ENCODE peak calls at places on chromosomes 16 and 17, in nine cellular contexts. S, K, T, M, I, E, L, J and V are unnamed samples.

GRCh38 chr16:75761111-75761510 is 34.8 kb upstream of the CPHXL start:
- DNase-seq in S (no peak), K (no peak), T (no peak), M (no peak), I (no peak), E (no peak), L (no peak), J (no peak), V (no peak)

GRCh38 chr16:30884760-30885159 is 9.1 kb downstream of the BCL7C start:
- DNase-seq in S (no peak), K (no peak), T (no peak), M (no peak), I (no peak), E (no peak), L (no peak), J (no peak), V (no peak)

GRCh38 chr17:48868916-48869500 is 23.6 kb upstream of the ATP5MC1 start:
- DNase-seq in S (no peak), K (no peak), T (no peak), M (no peak), I (peak), E (no peak), L (no peak), J (no peak), V (no peak)

GRCh38 chr16:54987081-54987480 is 56.4 kb downstream of the IRX5 start:
- DNase-seq in S (no peak), K (no peak), T (no peak), M (no peak), I (no peak), E (no peak), L (no peak), J (no peak), V (no peak)

GRCh38 chr17:78873519-78874340 is 29.3 kb downstream of the CEP295NL start:
- DNase-seq in S (peak), K (peak), T (no peak), M (no peak), I (no peak), E (no peak), L (peak), J (no peak), V (no peak)

GRCh38 chr17:55731586-55732250 is 9.1 kb upstream of the TMEM100 start:
- DNase-seq in S (no peak), K (no peak), T (no peak), M (no peak), I (no peak), E (no peak), L (peak), J (no peak), V (no peak)

GRCh38 chr17:2259769-2260536 is 43.6 kb downstream of the SMG6 start:
- DNase-seq in S (no peak), K (no peak), T (no peak), M (no peak), I (peak), E (no peak), L (no peak), J (no peak), V (no peak)

GRCh38 chr16:69467531-69468204 is 43.2 kb downstream of the CYB5B start:
- DNase-seq in S (no peak), K (no peak), T (no peak), M (no peak), I (no peak), E (no peak), L (no peak), J (no peak), V (no peak)

GRCh38 chr17:69608808-69609494 is 194.5 kb downstream of the MAP2K6 start:
- DNase-seq in S (peak), K (no peak), T (no peak), M (no peak), I (peak), E (no peak), L (peak), J (no peak), V (no peak)

GRCh38 chr16:86929149-86929871 is 351.0 kb downstream of the FOXL1 start:
- DNase-seq in S (peak), K (no peak), T (no peak), M (no peak), I (peak), E (no peak), L (peak), J (no peak), V (no peak)

GRCh38 chr17:550041-550398 is 164.6 kb downstream of the VPS53 start:
- DNase-seq in S (no peak), K (no peak), T (no peak), M (no peak), I (no peak), E (no peak), L (no peak), J (no peak), V (no peak)

GRCh38 chr16:49856741-49857330 is 924 bp upstream of the ZNF423 start:
- DNase-seq in S (peak), K (peak), T (peak), M (peak), I (peak), E (peak), L (peak), J (peak), V (no peak)

GRCh38 chr17:39306509-39307212 is 80.9 kb upstream of the STAC2 start:
- DNase-seq in S (no peak), K (peak), T (no peak), M (no peak), I (no peak), E (no peak), L (no peak), J (no peak), V (no peak)

GRCh38 chr17:64507418-64507766 is 615 bp downstream of the CEP95 start:
- DNase-seq in S (peak), K (peak), T (peak), M (no peak), I (peak), E (peak), L (no peak), J (no peak), V (no peak)

GRCh38 chr17:33871720-33872535 is 383.2 kb upstream of the CCL2 start:
- DNase-seq in S (no peak), K (no peak), T (no peak), M (no peak), I (peak), E (no peak), L (no peak), J (no peak), V (no peak)

GRCh38 chr16:62805221-62805857 is 769.1 kb upstream of the CDH8 start:
- DNase-seq in S (no peak), K (no peak), T (no peak), M (no peak), I (no peak), E (no peak), L (no peak), J (no peak), V (no peak)

GRCh38 chr16:55734665-55735064 is 78.9 kb downstream of the SLC6A2 start:
- DNase-seq in S (no peak), K (no peak), T (no peak), M (no peak), I (no peak), E (no peak), L (no peak), J (no peak), V (no peak)

GRCh38 chr16:85943702-85944101 is 44.7 kb downstream of the IRF8 start:
- DNase-seq in S (no peak), K (no peak), T (no peak), M (no peak), I (no peak), E (no peak), L (no peak), J (no peak), V (no peak)

GRCh38 chr16:49276646-49277385 is 4.8 kb downstream of the CBLN1 start:
- DNase-seq in S (no peak), K (no peak), T (no peak), M (no peak), I (no peak), E (no peak), L (no peak), J (no peak), V (peak)

GRCh38 chr17:57444632-57445031 is 188.3 kb downstream of the MSI2 start:
- DNase-seq in S (no peak), K (no peak), T (no peak), M (no peak), I (no peak), E (no peak), L (no peak), J (no peak), V (no peak)

GRCh38 chr16:79007614-79008013 is 592.9 kb downstream of the MAF start:
- DNase-seq in S (no peak), K (no peak), T (no peak), M (no peak), I (no peak), E (peak), L (no peak), J (no peak), V (no peak)

GRCh38 chr16:1983544-1984346 is at the start of gene GFER:
- DNase-seq in S (peak), K (peak), T (peak), M (no peak), I (peak), E (peak), L (peak), J (peak), V (no peak)

GRCh38 chr17:19264681-19265080 is 27.5 kb downstream of the EPN2 start:
- DNase-seq in S (no peak), K (no peak), T (no peak), M (no peak), I (no peak), E (no peak), L (no peak), J (no peak), V (no peak)

GRCh38 chr16:50401355-50401754 is 32.6 kb upstream of the BRD7 start:
- DNase-seq in S (no peak), K (no peak), T (no peak), M (no peak), I (no peak), E (no peak), L (no peak), J (no peak), V (no peak)

GRCh38 chr16:84888450-84888849 is 68.7 kb downstream of the CRISPLD2 start:
- DNase-seq in S (peak), K (no peak), T (no peak), M (no peak), I (no peak), E (no peak), L (no peak), J (no peak), V (no peak)

GRCh38 chr16:56279132-56279531 is 87.8 kb downstream of the GNAO1 start:
- DNase-seq in S (no peak), K (no peak), T (no peak), M (peak), I (no peak), E (no peak), L (no peak), J (no peak), V (no peak)

GRCh38 chr17:79917902-79918484 is 78.8 kb upstream of the CBX4 start:
- DNase-seq in S (no peak), K (no peak), T (no peak), M (no peak), I (no peak), E (no peak), L (no peak), J (no peak), V (no peak)

GRCh38 chr16:69709456-69710084 is 16.8 kb downstream of the NQO1 start:
- DNase-seq in S (peak), K (peak), T (no peak), M (no peak), I (peak), E (peak), L (no peak), J (no peak), V (no peak)

GRCh38 chr16:85153046-85153445 is 40.8 kb upstream of the CIBAR2 start:
- DNase-seq in S (no peak), K (no peak), T (no peak), M (no peak), I (no peak), E (no peak), L (no peak), J (no peak), V (no peak)

GRCh38 chr16:74749291-74750055 is 25.1 kb downstream of the FA2H start:
- DNase-seq in S (no peak), K (no peak), T (no peak), M (no peak), I (no peak), E (no peak), L (no peak), J (no peak), V (no peak)

GRCh38 chr17:28738680-28739384 is 5.0 kb upstream of the TRAF4 start:
- DNase-seq in S (no peak), K (peak), T (no peak), M (no peak), I (no peak), E (no peak), L (no peak), J (no peak), V (no peak)